ENCODE peak calls at places on chromosomes 1 and 21, in four cellular contexts. J, E, C and X are unnamed samples.
A peak's percentile ranks its signal among the peaks of the same experiment; 100 is the strongest.

GRCh38 chr1:27618341-27619067 is 14.6 kb upstream of the AHDC1 start:
- DNase-seq in J (no peak), E (no peak), C (no peak), X (no peak)

GRCh38 chr1:235093013-235093618 is 35.5 kb downstream of the TOMM20 start:
- DNase-seq in J (no peak), E (peak; percentile 51), C (peak; percentile 75), X (peak; percentile 59)

GRCh38 chr1:93585059-93585966 is 96.3 kb downstream of the BCAR3 start:
- DNase-seq in J (no peak), E (no peak), C (no peak), X (peak; percentile 97)

GRCh38 chr1:92817986-92818764 is 13.7 kb upstream of the RPL5 start:
- DNase-seq in J (peak; percentile 20), E (peak; percentile 38), C (peak; percentile 58), X (no peak)

GRCh38 chr1:234607091-234608025 is 2.6 kb downstream of the IRF2BP2 start:
- DNase-seq in J (no peak), E (no peak), C (no peak), X (peak; percentile 44)

GRCh38 chr1:247961796-247962195 is 3.2 kb upstream of the OR2AK2 start:
- DNase-seq in J (no peak), E (no peak), C (no peak), X (no peak)

GRCh38 chr1:34898220-34898820 is 31.1 kb downstream of the DLGAP3 start:
- DNase-seq in J (no peak), E (no peak), C (peak; percentile 3), X (no peak)

GRCh38 chr1:76073471-76073870 is 1.1 kb upstream of the ST6GALNAC3 start:
- DNase-seq in J (no peak), E (no peak), C (no peak), X (no peak)

GRCh38 chr1:241265428-241265827 is 91.6 kb downstream of the RGS7 start:
- DNase-seq in J (no peak), E (no peak), C (no peak), X (no peak)

GRCh38 chr1:194069168-194069830 is 882.9 kb upstream of the B3GALT2 start:
- DNase-seq in J (no peak), E (no peak), C (no peak), X (peak; percentile 19)

GRCh38 chr21:39911286-39911685 is 44.0 kb downstream of the PCP4 start:
- DNase-seq in J (no peak), E (no peak), C (no peak), X (no peak)

GRCh38 chr1:2271134-2271785 is 43.1 kb downstream of the SKI start:
- DNase-seq in J (no peak), E (no peak), C (no peak), X (no peak)

GRCh38 chr1:87279966-87280535 is 48.6 kb upstream of the LMO4 start:
- DNase-seq in J (no peak), E (no peak), C (no peak), X (no peak)

GRCh38 chr21:41760411-41760810 is 6.4 kb downstream of the RIPK4 start:
- DNase-seq in J (no peak), E (no peak), C (no peak), X (no peak)

GRCh38 chr1:153447498-153448170 is 12.8 kb downstream of the S100A7 start:
- DNase-seq in J (no peak), E (no peak), C (no peak), X (no peak)

GRCh38 chr1:151837841-151838490 is 1.7 kb downstream of the C2CD4D start:
- DNase-seq in J (no peak), E (no peak), C (no peak), X (no peak)

GRCh38 chr1:247118946-247119446 is 14.8 kb upstream of the ZNF669 start:
- DNase-seq in J (no peak), E (peak; percentile 72), C (peak; percentile 89), X (no peak)

GRCh38 chr1:3905953-3906671 is 6.0 kb upstream of the C1orf174 start:
- DNase-seq in J (no peak), E (no peak), C (no peak), X (no peak)

GRCh38 chr1:55974714-55975441 is 604.5 kb downstream of the PLPP3 start:
- DNase-seq in J (no peak), E (no peak), C (no peak), X (no peak)

GRCh38 chr1:77036560-77036959 is 169.3 kb downstream of the ST6GALNAC5 start:
- DNase-seq in J (no peak), E (no peak), C (no peak), X (no peak)

GRCh38 chr1:157357111-157357510 is 195.2 kb downstream of the FCRL5 start:
- DNase-seq in J (no peak), E (no peak), C (no peak), X (no peak)

GRCh38 chr1:44059956-44060355 is 28.7 kb upstream of the SLC6A9 start:
- DNase-seq in J (no peak), E (no peak), C (no peak), X (peak; percentile 17)

GRCh38 chr1:54973205-54973921 is 7.1 kb upstream of the TMEM61 start:
- DNase-seq in J (peak; percentile 36), E (peak; percentile 65), C (no peak), X (no peak)

GRCh38 chr1:226882631-226883409 is 12.4 kb downstream of the PSEN2 start:
- DNase-seq in J (no peak), E (no peak), C (no peak), X (peak; percentile 33)

GRCh38 chr1:115496904-115497527 is 144.8 kb upstream of the VANGL1 start:
- DNase-seq in J (no peak), E (no peak), C (peak; percentile 10), X (no peak)

GRCh38 chr1:40024671-40025070 is 15.9 kb upstream of the CAP1 start:
- DNase-seq in J (no peak), E (no peak), C (no peak), X (no peak)

GRCh38 chr1:118151312-118151937 is 33.6 kb downstream of the SPAG17 start:
- DNase-seq in J (peak; percentile 78), E (peak; percentile 10), C (peak; percentile 64), X (peak; percentile 28)

GRCh38 chr1:170682159-170682558 is 18.2 kb downstream of the PRRX1 start:
- DNase-seq in J (no peak), E (no peak), C (no peak), X (no peak)

GRCh38 chr1:26993237-26994019 is at the start of gene TRNP1:
- DNase-seq in J (peak; percentile 61), E (peak; percentile 97), C (peak; percentile 91), X (peak; percentile 53)

GRCh38 chr1:113924473-113924872 is 4.7 kb upstream of the HIPK1 start:
- DNase-seq in J (no peak), E (no peak), C (no peak), X (no peak)
- TF ChIP-seq EP300 in J (no peak), E (no peak), C (no peak), X (no peak)

GRCh38 chr1:158509471-158510161 is 37.6 kb downstream of the OR10R2 start:
- DNase-seq in J (peak; percentile 9), E (no peak), C (no peak), X (no peak)

GRCh38 chr1:158507511-158507910 is 35.5 kb downstream of the OR10R2 start:
- DNase-seq in J (no peak), E (no peak), C (no peak), X (no peak)

GRCh38 chr1:158506369-158506987 is 34.5 kb downstream of the OR10R2 start:
- DNase-seq in J (peak; percentile 33), E (peak; percentile 1), C (peak; percentile 87), X (peak; percentile 19)
- TF ChIP-seq CTCF in J (no peak), E (peak; percentile 52), C (peak; percentile 84), X (peak; percentile 15)

DNA sequence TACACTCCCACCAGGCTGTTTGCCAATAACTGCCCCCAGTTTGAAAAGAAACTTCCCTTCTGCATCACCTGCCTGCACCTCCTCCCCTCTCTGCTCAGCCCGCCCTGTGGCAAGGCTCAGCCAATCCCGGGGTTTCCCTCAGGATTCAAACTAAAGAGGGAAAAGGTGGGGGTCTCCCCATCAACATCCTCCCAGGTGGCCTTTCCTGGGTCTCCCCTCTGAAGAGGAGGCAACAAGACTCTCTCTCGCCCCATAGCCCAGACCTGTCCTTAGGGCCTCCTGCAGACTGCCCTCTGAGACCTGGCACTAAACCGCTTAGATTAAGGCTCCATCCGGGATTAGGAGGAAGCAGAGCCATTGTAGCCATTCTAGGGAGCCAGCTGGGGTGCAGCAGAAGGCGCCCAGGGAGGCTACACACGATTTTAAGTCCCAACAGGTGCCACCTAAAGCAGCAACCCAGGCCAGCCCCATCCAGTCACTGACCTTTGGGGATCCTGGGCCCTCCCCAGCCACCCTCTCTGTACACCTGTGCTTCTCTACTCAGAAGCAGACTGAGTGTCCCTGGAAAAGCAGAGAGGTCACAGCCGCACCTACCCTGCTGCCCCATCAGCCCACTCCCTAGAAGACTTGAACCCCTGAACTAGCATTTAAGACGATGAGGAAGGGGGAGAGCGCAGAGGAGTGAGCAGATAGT is 3.4 kb downstream of the IGSF9 start:
- DNase-seq in J (no peak), E (no peak), C (no peak), X (no peak)
- TF ChIP-seq EP300 in J (no peak), E (no peak), C (no peak), X (no peak)

DNA sequence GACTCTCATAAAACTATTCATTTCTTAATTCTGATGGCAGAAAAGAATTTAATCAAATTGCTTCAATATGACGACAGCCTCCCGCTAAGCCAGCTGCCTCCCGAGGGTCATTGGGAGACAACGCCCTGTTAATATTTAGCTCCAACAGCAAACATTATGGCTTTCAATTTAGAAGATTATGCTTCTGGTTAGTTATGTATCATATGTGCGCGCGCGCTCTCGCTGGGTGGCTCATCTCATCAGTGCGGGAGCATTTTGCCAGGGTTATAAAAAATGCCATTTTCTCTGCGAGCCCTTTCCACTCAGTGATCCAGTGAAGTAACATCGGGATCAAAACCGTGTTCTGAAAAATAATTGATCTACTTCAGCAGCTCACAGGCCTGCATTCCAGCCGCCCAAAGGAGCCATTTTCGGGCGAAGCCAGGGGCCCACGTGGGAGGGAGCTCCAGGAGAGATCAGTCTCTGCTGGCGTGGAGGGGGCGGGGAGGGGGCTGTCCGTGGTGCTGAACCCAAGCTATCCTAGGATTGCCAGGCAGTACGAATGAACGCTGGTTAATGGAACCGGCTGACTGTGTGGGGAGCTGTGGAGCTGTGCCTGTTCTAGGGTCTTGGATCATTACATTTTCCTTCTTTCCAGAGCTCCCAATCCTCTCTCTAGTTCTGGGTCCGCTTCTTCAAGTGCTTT is 219.1 kb upstream of the ZC3H12A start:
- DNase-seq in J (no peak), E (no peak), C (peak; percentile 93), X (no peak)
- TF ChIP-seq CTCF in J (no peak), E (no peak), C (peak; percentile 61), X (no peak)